ENCODE peak calls at places on chromosome 16, in five cellular contexts. P is GM20000; Q is stimulated activated CD8-positive, alpha-beta memory T cell treated with anti-CD3 and anti-CD28 coated beads, Interleukin-4, amount 100 ng/mL, for 48 hours; R is AG10803; S is T-helper 2 cell. N is an unnamed sample.

GRCh38 chr16:3879258-3879886 is 1.1 kb downstream of the CREBBP start:
- DNase-seq in R (no peak), P (no peak), Q (peak; percentile 43), S (no peak), N (peak; percentile 28)

GRCh38 chr16:27450836-27451341 is 48.9 kb downstream of the IL21R start:
- DNase-seq in Q (peak; percentile 60), R (no peak), S (no peak), P (no peak), N (peak; percentile 64)

GRCh38 chr16:87465306-87465705 is 27.5 kb downstream of the ZCCHC14 start:
- DNase-seq in R (peak; percentile 90), Q (peak; percentile 37), S (no peak), P (no peak), N (peak; percentile 33)

GRCh38 chr16:79918916-79919315 is 318.4 kb upstream of the MAF start:
- DNase-seq in Q (no peak), P (no peak), R (no peak), S (no peak), N (no peak)

GRCh38 chr16:72985148-72985882 is 62.6 kb downstream of the ZFHX3 start:
- DNase-seq in P (no peak), R (peak; percentile 94), S (no peak), Q (no peak), N (no peak)

GRCh38 chr16:72763927-72764628 is 283.9 kb downstream of the ZFHX3 start:
- DNase-seq in S (no peak), Q (no peak), R (no peak), P (no peak), N (no peak)

GRCh38 chr16:23801387-23801786 is 34.4 kb upstream of the PRKCB start:
- DNase-seq in Q (peak; percentile 89), S (peak; percentile 71), P (peak; percentile 65), R (peak; percentile 63), N (peak; percentile 88)

GRCh38 chr16:46920402-46921068 is 36.4 kb downstream of the GPT2 start:
- DNase-seq in S (no peak), R (no peak), P (no peak), Q (no peak), N (no peak)

GRCh38 chr16:69180011-69180338 is 7.0 kb upstream of the SNTB2 start:
- DNase-seq in Q (no peak), R (no peak), S (no peak), P (no peak), N (no peak)

GRCh38 chr16:19601083-19601976 is 45.8 kb downstream of the VPS35L start:
- DNase-seq in R (peak; percentile 49), Q (peak; percentile 26), P (peak; percentile 21), S (no peak), N (peak; percentile 49)

GRCh38 chr16:19689342-19689741 is 28.7 kb downstream of the KNOP1 start:
- DNase-seq in S (no peak), P (no peak), R (no peak), Q (no peak), N (peak; percentile 29)

GRCh38 chr16:89319883-89320716 is 102.6 kb downstream of the ZNF778 start:
- DNase-seq in R (peak; percentile 66), P (peak; percentile 75), Q (peak; percentile 74), S (peak; percentile 28), N (peak; percentile 71)

GRCh38 chr16:66690106-66690847 is 6.3 kb downstream of the CMTM4 start:
- DNase-seq in R (no peak), Q (no peak), P (no peak), S (no peak), N (no peak)

GRCh38 chr16:48676836-48677235 is 66.9 kb upstream of the N4BP1 start:
- DNase-seq in S (no peak), R (peak; percentile 18), Q (no peak), P (no peak), N (no peak)

GRCh38 chr16:66035096-66035495 is 331.4 kb upstream of the CDH5 start:
- DNase-seq in P (no peak), R (no peak), Q (no peak), S (no peak), N (no peak)

GRCh38 chr16:82761858-82762257 is 135.1 kb downstream of the CDH13 start:
- DNase-seq in Q (no peak), S (no peak), R (no peak), P (no peak), N (no peak)

GRCh38 chr16:84532299-84532724 is 27.9 kb upstream of the MEAK7 start:
- DNase-seq in P (no peak), S (no peak), R (peak; percentile 98), Q (no peak), N (no peak)

GRCh38 chr16:70490261-70490660 is 33.1 kb downstream of the COG4 start:
- DNase-seq in S (no peak), R (no peak), P (no peak), Q (no peak), N (no peak)

GRCh38 chr16:85490971-85491771 is 122.0 kb upstream of the GSE1 start:
- DNase-seq in R (no peak), P (peak; percentile 84), S (peak; percentile 10), Q (peak; percentile 75), N (peak; percentile 72)

GRCh38 chr16:85864965-85865364 is 34.0 kb upstream of the IRF8 start:
- DNase-seq in Q (no peak), S (no peak), P (no peak), R (no peak), N (no peak)

GRCh38 chr16:65414284-65414984 is 292.6 kb upstream of the CDH11 start:
- DNase-seq in R (peak; percentile 87), Q (no peak), P (no peak), S (no peak), N (peak; percentile 16)

GRCh38 chr16:51237861-51238378 is 86.8 kb upstream of the SALL1 start:
- DNase-seq in P (no peak), Q (no peak), R (no peak), S (no peak), N (no peak)

GRCh38 chr16:89863741-89864391 is 9.5 kb upstream of the TCF25 start:
- DNase-seq in S (no peak), R (peak; percentile 37), Q (peak; percentile 59), P (peak; percentile 75), N (peak; percentile 52)

GRCh38 chr16:86732621-86733297 is 154.4 kb downstream of the FOXL1 start:
- DNase-seq in P (no peak), Q (no peak), R (peak; percentile 18), S (no peak), N (no peak)